ENCODE peak calls at places on chromosome 5, in seven cellular contexts. U is HepG2, M is pancreas, F is OCI-LY7, H is dorsolateral prefrontal cortex, W is cardiac muscle cell, G is mammary epithelial cell. E is an unnamed sample.

GRCh38 chr5:165735388-165735787 is 2230.0 kb downstream of the MAT2B start:
- DNase-seq in H (no peak), W (no peak), G (no peak), F (no peak), U (no peak), M (no peak), E (no peak)

GRCh38 chr5:82312373-82312856 is 34.3 kb upstream of the RPS23 start:
- DNase-seq in H (peak; percentile 72), M (no peak), G (peak; percentile 56), W (peak; percentile 91), U (peak; percentile 50), F (peak; percentile 35), E (peak; percentile 79)

GRCh38 chr5:177546262-177546741 is 8.1 kb downstream of the FAM193B start:
- DNase-seq in W (peak; percentile 98), F (no peak), U (peak; percentile 93), M (no peak), H (peak; percentile 39), G (peak; percentile 99), E (peak; percentile 94)

GRCh38 chr5:92017786-92018185 is 634.7 kb upstream of the ARRDC3 start:
- DNase-seq in W (no peak), H (no peak), F (no peak), U (no peak), M (no peak), G (peak; percentile 69), E (peak; percentile 22)

GRCh38 chr5:36690041-36690941 is 83.9 kb downstream of the SLC1A3 start:
- DNase-seq in F (peak; percentile 70), M (peak; percentile 70), U (peak; percentile 53), W (peak; percentile 86), H (peak; percentile 79), G (peak; percentile 81), E (peak; percentile 62)

GRCh38 chr5:110968246-110969005 is 103.1 kb upstream of the TSLP start:
- DNase-seq in M (no peak), H (no peak), W (no peak), U (no peak), G (peak; percentile 25), F (no peak), E (no peak)

GRCh38 chr5:106601605-106602004 is 1069.1 kb downstream of the EFNA5 start:
- DNase-seq in W (peak; percentile 32), M (no peak), F (no peak), H (no peak), G (peak; percentile 0), U (no peak), E (no peak)

GRCh38 chr5:58913591-58913990 is 330.7 kb downstream of the RAB3C start:
- DNase-seq in M (no peak), W (no peak), F (no peak), U (no peak), G (no peak), H (no peak), E (no peak)

GRCh38 chr5:77990020-77990419 is 213.9 kb upstream of the TBCA start:
- DNase-seq in H (no peak), W (no peak), G (no peak), U (no peak), M (no peak), F (no peak), E (no peak)

GRCh38 chr5:54753034-54753433 is 232.4 kb downstream of the ESM1 start:
- DNase-seq in W (peak; percentile 73), G (no peak), H (no peak), U (no peak), F (peak; percentile 57), M (no peak), E (peak; percentile 72)

GRCh38 chr5:77630246-77631165 is 8.0 kb downstream of the OTP start:
- DNase-seq in U (peak; percentile 33), F (no peak), H (no peak), G (peak; percentile 27), M (peak; percentile 55), W (no peak), E (no peak)

GRCh38 chr5:96778409-96778808 is 29.3 kb downstream of the ERAP1 start:
- DNase-seq in M (no peak), G (no peak), H (no peak), W (no peak), U (no peak), F (no peak), E (no peak)

GRCh38 chr5:83964235-83964634 is 243.6 kb upstream of the HAPLN1 start:
- DNase-seq in F (no peak), U (no peak), G (no peak), W (no peak), H (no peak), M (no peak), E (no peak)

GRCh38 chr5:180790020-180790419 is 12.6 kb downstream of the MGAT1 start:
- DNase-seq in F (peak; percentile 44), G (no peak), U (peak; percentile 48), H (no peak), M (peak; percentile 29), W (no peak), E (no peak)

GRCh38 chr5:127046343-127047072 is 16.1 kb upstream of the MARCHF3 start:
- DNase-seq in W (no peak), F (no peak), M (no peak), U (no peak), H (no peak), G (no peak), E (no peak)

GRCh38 chr5:59212596-59212995 is 629.7 kb downstream of the RAB3C start:
- DNase-seq in W (no peak), F (no peak), U (no peak), H (no peak), M (no peak), G (peak; percentile 37), E (no peak)

GRCh38 chr5:124884108-124884507 is 137.7 kb upstream of the ZNF608 start:
- DNase-seq in G (no peak), M (no peak), U (no peak), H (no peak), F (no peak), W (no peak), E (no peak)

GRCh38 chr5:133952729-133953567 is 15.5 kb downstream of the C5orf15 start:
- DNase-seq in G (no peak), F (no peak), H (peak; percentile 61), M (no peak), U (no peak), W (peak; percentile 98), E (peak; percentile 95)

GRCh38 chr5:109589983-109590382 is 99.7 kb upstream of the MAN2A1 start:
- DNase-seq in W (no peak), G (peak; percentile 9), M (peak; percentile 21), F (peak; percentile 2), U (no peak), H (no peak), E (peak; percentile 2)

GRCh38 chr5:81757404-81757803 is 6.5 kb upstream of the SSBP2 start:
- DNase-seq in G (peak; percentile 54), U (no peak), W (no peak), H (no peak), F (no peak), M (no peak), E (no peak)

GRCh38 chr5:116881921-116882531 is 307.4 kb upstream of the SEMA6A start:
- DNase-seq in M (no peak), H (no peak), W (no peak), F (no peak), G (no peak), U (peak; percentile 39), E (no peak)

GRCh38 chr5:61328791-61329617 is 3.1 kb upstream of the ZSWIM6 start:
- DNase-seq in H (no peak), F (no peak), G (no peak), M (no peak), U (no peak), W (no peak), E (no peak)

GRCh38 chr5:61331407-61332368 is at the start of gene ZSWIM6:
- DNase-seq in W (peak; percentile 100), F (peak; percentile 37), M (peak; percentile 99), H (peak; percentile 100), U (peak; percentile 85), G (peak; percentile 98), E (peak; percentile 98)

GRCh38 chr5:61329729-61330128 is 2.3 kb upstream of the ZSWIM6 start:
- DNase-seq in W (no peak), H (no peak), G (no peak), U (peak; percentile 17), F (no peak), M (no peak), E (no peak)

GRCh38 chr5:61330879-61331406 is 1.1 kb upstream of the ZSWIM6 start:
- DNase-seq in W (peak; percentile 84), M (peak; percentile 80), F (peak; percentile 4), U (peak; percentile 31), H (peak; percentile 61), G (peak; percentile 82), E (no peak)

GRCh38 chr5:61330341-61330878 is 1.6 kb upstream of the ZSWIM6 start:
- DNase-seq in W (peak; percentile 58), F (no peak), H (peak; percentile 36), G (peak; percentile 67), M (peak; percentile 60), U (peak; percentile 10), E (no peak)
- H3K27ac ChIP-seq in W (peak overlapping the region; percentile 85), F (no peak overlapping the region), H (peak overlapping the region; percentile 92), G (peak overlapping the region; percentile 75), M (peak overlapping the region; percentile 97), U (no peak overlapping the region), E (peak overlapping the region; percentile 82)

GRCh38 chr5:142013734-142014495 is 1.1 kb upstream of the GNPDA1 start:
- DNase-seq in H (peak; percentile 41), M (peak; percentile 35), U (peak; percentile 68), G (no peak), W (peak; percentile 56), F (no peak), E (no peak)
- H3K4me3 ChIP-seq in H (no peak overlapping the region), M (no peak overlapping the region), U (peak overlapping the region; percentile 82), G (no peak overlapping the region), W (no peak overlapping the region), F (peak overlapping the region; percentile 87), E (no peak overlapping the region)

DNA sequence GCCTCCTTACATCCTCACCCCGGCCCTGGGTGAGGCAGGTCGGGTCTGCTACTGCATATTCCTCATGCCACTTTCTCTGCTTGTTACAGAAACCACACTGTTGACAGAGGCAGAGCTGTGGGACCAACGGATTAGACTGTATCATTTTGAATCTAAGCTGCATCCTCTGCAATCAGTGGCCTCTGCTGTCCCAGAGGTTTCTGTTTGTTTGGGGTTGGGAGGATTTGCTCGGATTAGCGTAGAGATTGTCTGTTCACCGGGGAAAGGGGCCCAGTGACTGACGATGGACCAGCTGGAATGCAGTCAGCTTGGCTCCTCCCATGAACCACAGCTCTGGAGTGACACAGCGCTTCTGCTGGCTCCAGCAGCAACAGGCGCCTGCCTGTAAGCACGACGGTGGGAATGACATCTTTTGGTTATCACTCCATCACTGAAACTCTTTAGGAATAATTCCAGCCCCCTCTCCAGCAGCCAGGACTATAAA is 37.3 kb upstream of the ADRA1B start:
- DNase-seq in F (no peak), H (peak; percentile 75), M (no peak), G (peak; percentile 45), U (peak; percentile 27), W (peak; percentile 81), E (peak; percentile 91)
- TF ChIP-seq CTCF in F (no peak), H (no peak), M (no peak), G (no peak), U (no peak), W (no peak), E (no peak)

GRCh38 chr5:32991416-32991805 is 280.3 kb downstream of the NPR3 start:
- DNase-seq in G (peak; percentile 80), U (no peak), H (no peak), M (no peak), F (no peak), W (no peak), E (no peak)
- H3K27ac ChIP-seq in G (peak overlapping the region; percentile 92), U (no peak overlapping the region), H (no peak overlapping the region), M (no peak overlapping the region), F (no peak overlapping the region), W (no peak overlapping the region), E (no peak overlapping the region)